ENCODE peak calls at places on chromosome 2, in eight cellular contexts. E, L, P, N, T, C, K and D are unnamed samples.

GRCh38 chr2:164868563-164869419 is 27.2 kb upstream of the COBLL1 start:
- DNase-seq in E (no peak), L (peak; percentile 63), P (no peak), N (no peak), T (no peak), C (no peak), K (no peak), D (peak; percentile 9)

GRCh38 chr2:219369447-219369861 is 18.3 kb downstream of the DNPEP start:
- DNase-seq in E (no peak), L (peak; percentile 35), P (no peak), N (no peak), T (no peak), C (no peak), K (peak; percentile 35), D (peak; percentile 32)

GRCh38 chr2:128668946-128669345 is 350.3 kb upstream of the HS6ST1 start:
- DNase-seq in E (no peak), L (no peak), P (no peak), N (no peak), T (no peak), C (no peak), K (no peak), D (no peak)

GRCh38 chr2:217787160-217787877 is 215.5 kb downstream of the TNS1 start:
- DNase-seq in E (no peak), L (no peak), P (no peak), N (no peak), T (no peak), C (no peak), K (no peak), D (no peak)

GRCh38 chr2:158729873-158730620 is 65.1 kb upstream of the DAPL1 start:
- DNase-seq in E (no peak), L (no peak), P (no peak), N (no peak), T (no peak), C (no peak), K (peak; percentile 85), D (no peak)

GRCh38 chr2:196827356-196827755 is 18.2 kb upstream of the C2orf66 start:
- DNase-seq in E (no peak), L (no peak), P (no peak), N (no peak), T (no peak), C (no peak), K (no peak), D (no peak)

GRCh38 chr2:6202756-6203155 is 510.6 kb downstream of the SOX11 start:
- DNase-seq in E (no peak), L (no peak), P (no peak), N (no peak), T (no peak), C (no peak), K (no peak), D (no peak)

GRCh38 chr2:75560768-75561565 is at the start of gene EVA1A:
- DNase-seq in E (no peak), L (no peak), P (peak; percentile 88), N (no peak), T (no peak), C (no peak), K (no peak), D (no peak)

GRCh38 chr2:120239488-120240287 is 13.0 kb upstream of the RALB start:
- DNase-seq in E (no peak), L (no peak), P (peak; percentile 93), N (no peak), T (peak; percentile 67), C (no peak), K (no peak), D (peak; percentile 90)

GRCh38 chr2:98157557-98157956 is 70.6 kb downstream of the VWA3B start:
- DNase-seq in E (no peak), L (no peak), P (peak; percentile 8), N (no peak), T (no peak), C (no peak), K (no peak), D (no peak)